ENCODE peak calls at places on chromosomes 4 and X, in nine cellular contexts. T, O, Z, C, L, X, B, E and M are unnamed samples. For H3K36me3, the result is how much of the 10 kb centered on the place peaks cover.

GRCh38 chr4:136664988-136665387 is 867.3 kb downstream of the PCDH18 start:
- DNase-seq in T (no peak), O (no peak), Z (no peak), C (peak), L (no peak), X (no peak), B (peak), E (no peak), M (no peak)

GRCh38 chr4:1488831-1489638 is 82.8 kb upstream of the NKX1-1 start:
- DNase-seq in T (no peak), O (no peak), Z (no peak), C (no peak), L (no peak), X (no peak), B (no peak), E (no peak), M (no peak)

GRCh38 chr4:85028910-85029309 is 62.4 kb upstream of the WDFY3 start:
- DNase-seq in T (no peak), O (no peak), Z (no peak), C (no peak), L (no peak), X (no peak), B (peak), E (no peak), M (peak)

GRCh38 chrX:103910371-103910770 is 52.1 kb upstream of the TMSB15B start:
- DNase-seq in T (no peak), O (no peak), Z (no peak), C (no peak), L (no peak), X (no peak), B (no peak), E (no peak), M (no peak)

GRCh38 chrX:114344756-114345155 is 239.1 kb upstream of the HTR2C start:
- DNase-seq in T (no peak), O (no peak), Z (no peak), C (peak), L (peak), X (no peak), B (peak), E (peak), M (no peak)

GRCh38 chr4:153763404-153763803 is 3.6 kb upstream of the RNF175 start:
- DNase-seq in T (no peak), O (no peak), Z (no peak), C (no peak), L (no peak), X (no peak), B (no peak), E (no peak), M (no peak)

GRCh38 chr4:103718993-103719319 is 829 bp downstream of the TACR3 start:
- DNase-seq in T (no peak), O (peak), Z (no peak), C (no peak), L (no peak), X (no peak), B (no peak), E (no peak), M (peak)

GRCh38 chr4:146132445-146132844 is 43.1 kb upstream of the LSM6 start:
- DNase-seq in T (no peak), O (no peak), Z (no peak), C (no peak), L (no peak), X (no peak), B (no peak), E (peak), M (no peak)

GRCh38 chrX:41634284-41634683 is 54.5 kb upstream of the GPR34 start:
- DNase-seq in T (no peak), O (no peak), Z (peak), C (peak), L (no peak), X (no peak), B (peak), E (no peak), M (no peak)

GRCh38 chr4:151015458-151016344 is 617 bp upstream of the LRBA start:
- DNase-seq in T (peak), O (peak), Z (peak), C (peak), L (peak), X (peak), B (peak), E (peak), M (peak)

GRCh38 chr4:153522800-153523089 is 56.6 kb downstream of the TMEM131L start:
- DNase-seq in T (no peak), O (no peak), Z (no peak), C (no peak), L (no peak), X (peak), B (no peak), E (no peak), M (no peak)

GRCh38 chrX:131607796-131608369 is 64.0 kb downstream of the OR13H1 start:
- DNase-seq in T (no peak), O (no peak), Z (no peak), C (no peak), L (no peak), X (no peak), B (no peak), E (no peak), M (no peak)

GRCh38 chr4:162232349-162232748 is 68.5 kb upstream of the FSTL5 start:
- DNase-seq in T (no peak), O (no peak), Z (no peak), C (no peak), L (no peak), X (no peak), B (no peak), E (no peak), M (no peak)

GRCh38 chr4:4427478-4427870 is 40.6 kb downstream of the NSG1 start:
- DNase-seq in T (no peak), O (no peak), Z (no peak), C (no peak), L (no peak), X (no peak), B (peak), E (peak), M (no peak)

GRCh38 chr4:78288327-78288726 is 231.2 kb downstream of the FRAS1 start:
- DNase-seq in T (no peak), O (no peak), Z (no peak), C (no peak), L (no peak), X (no peak), B (peak), E (no peak), M (no peak)

GRCh38 chr4:13289391-13289790 is 194.7 kb downstream of the RAB28 start:
- DNase-seq in T (no peak), O (no peak), Z (no peak), C (no peak), L (no peak), X (no peak), B (peak), E (peak), M (no peak)

GRCh38 chr4:136355970-136356369 is 1176.3 kb downstream of the PCDH18 start:
- DNase-seq in T (no peak), O (no peak), Z (no peak), C (no peak), L (no peak), X (no peak), B (no peak), E (no peak), M (no peak)

GRCh38 chr4:123528501-123529277 is 132.1 kb downstream of the SPRY1 start:
- DNase-seq in T (no peak), O (no peak), Z (no peak), C (no peak), L (no peak), X (no peak), B (no peak), E (peak), M (no peak)

GRCh38 chr4:48025005-48025404 is 8.4 kb downstream of the NIPAL1 start:
- DNase-seq in T (no peak), O (no peak), Z (no peak), C (no peak), L (no peak), X (no peak), B (peak), E (no peak), M (no peak)

GRCh38 chr4:106978046-106978774 is 57.9 kb downstream of the DKK2 start:
- DNase-seq in T (peak), O (no peak), Z (no peak), C (no peak), L (no peak), X (no peak), B (no peak), E (no peak), M (no peak)

GRCh38 chrX:120585702-120586101 is 18.2 kb upstream of the MCTS1 start:
- DNase-seq in T (no peak), O (no peak), Z (no peak), C (no peak), L (no peak), X (no peak), B (no peak), E (no peak), M (no peak)

GRCh38 chr4:183918696-183919095 is 13.6 kb downstream of the STOX2 start:
- DNase-seq in T (no peak), O (no peak), Z (no peak), C (no peak), L (no peak), X (no peak), B (no peak), E (no peak), M (no peak)

GRCh38 chr4:172270421-172270820 is 457.2 kb downstream of the GALNTL6 start:
- DNase-seq in T (no peak), O (no peak), Z (no peak), C (no peak), L (no peak), X (no peak), B (no peak), E (peak), M (peak)

GRCh38 chrX:153909024-153909979 is 4.8 kb downstream of the AVPR2 start:
- DNase-seq in T (peak), O (no peak), Z (no peak), C (no peak), L (peak), X (no peak), B (no peak), E (no peak), M (peak)

GRCh38 chr4:55356991-55357461 is 11.0 kb downstream of the SRD5A3 start:
- DNase-seq in T (no peak), O (no peak), Z (no peak), C (no peak), L (no peak), X (no peak), B (peak), E (no peak), M (no peak)

GRCh38 chr4:36039031-36039430 is 205.3 kb downstream of the ARAP2 start:
- DNase-seq in T (no peak), O (no peak), Z (no peak), C (no peak), L (no peak), X (no peak), B (no peak), E (no peak), M (no peak)

GRCh38 chr4:177023951-177024350 is 231.2 kb upstream of the VEGFC start:
- DNase-seq in T (no peak), O (no peak), Z (no peak), C (no peak), L (no peak), X (no peak), B (no peak), E (peak), M (no peak)

GRCh38 chr4:107935246-107935645 is 3.9 kb downstream of the CYP2U1 start:
- DNase-seq in T (no peak), O (no peak), Z (no peak), C (no peak), L (no peak), X (no peak), B (no peak), E (no peak), M (no peak)

GRCh38 chrX:1392376-1393130 is 640 bp upstream of the SLC25A6 start:
- DNase-seq in T (peak), O (peak), Z (peak), C (no peak), L (peak), X (no peak), B (peak), E (peak), M (peak)

GRCh38 chr4:79983431-79983830 is 89.6 kb downstream of the ANTXR2 start:
- DNase-seq in T (no peak), O (no peak), Z (no peak), C (peak), L (no peak), X (no peak), B (no peak), E (no peak), M (no peak)

GRCh38 chrX:15142084-15142715 is 127.7 kb downstream of the ASB9 start:
- DNase-seq in T (no peak), O (no peak), Z (no peak), C (no peak), L (no peak), X (no peak), B (peak), E (peak), M (no peak)

GRCh38 chrX:499870-500364 is 113.2 kb upstream of the PPP2R3B start:
- DNase-seq in T (peak), O (no peak), Z (no peak), C (no peak), L (no peak), X (no peak), B (no peak), E (no peak), M (no peak)

GRCh38 chr4:32022071-32022470 is 1301.9 kb downstream of the PCDH7 start:
- DNase-seq in T (no peak), O (no peak), Z (no peak), C (no peak), L (peak), X (no peak), B (peak), E (peak), M (no peak)

GRCh38 chr4:28082686-28083390 is 1222.2 kb downstream of the STIM2 start:
- DNase-seq in T (no peak), O (no peak), Z (no peak), C (no peak), L (no peak), X (no peak), B (no peak), E (peak), M (no peak)

GRCh38 chrX:23515028-23515427 is 152.3 kb upstream of the PRDX4 start:
- DNase-seq in T (no peak), O (no peak), Z (no peak), C (no peak), L (no peak), X (no peak), B (no peak), E (peak), M (no peak)

GRCh38 chr4:100311181-100311580 is 120.9 kb upstream of the DDIT4L start:
- DNase-seq in T (peak), O (no peak), Z (no peak), C (no peak), L (no peak), X (no peak), B (no peak), E (peak), M (no peak)

GRCh38 chrX:21800344-21800770 is 39.1 kb upstream of the MBTPS2 start:
- DNase-seq in T (no peak), O (no peak), Z (peak), C (no peak), L (no peak), X (no peak), B (peak), E (peak), M (no peak)

GRCh38 chr4:56127698-56128097 is 179.0 kb downstream of the CEP135 start:
- DNase-seq in T (no peak), O (no peak), Z (no peak), C (peak), L (no peak), X (no peak), B (peak), E (no peak), M (peak)

DNA sequence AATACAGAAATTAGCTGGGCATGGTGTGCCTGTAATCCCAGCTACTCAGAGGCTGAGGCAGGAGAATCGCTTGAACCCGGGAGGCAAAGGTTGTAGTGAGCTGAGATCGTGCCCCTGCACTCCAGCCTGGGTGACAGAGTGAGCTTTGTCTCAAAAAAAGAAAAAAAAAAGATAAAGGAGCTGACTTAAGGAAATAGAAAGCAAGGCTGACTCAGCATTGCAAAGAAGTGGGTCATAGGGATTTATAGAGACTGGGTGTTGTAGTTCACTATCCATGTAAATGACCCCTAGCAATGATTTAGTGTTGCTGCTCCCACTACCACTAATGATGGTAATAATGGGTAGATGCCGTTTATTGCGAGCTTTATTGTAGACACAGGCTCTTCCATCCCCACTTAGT is 47.6 kb downstream of the ADD1 start:
- DNase-seq in T (no peak), O (no peak), Z (no peak), C (no peak), L (no peak), X (no peak), B (peak), E (no peak), M (no peak)
- H3K36me3 ChIP-seq in T (half or more), O (under half), Z (under half), C (under half), L (under half), X (under half), B (under half), E (under half), M (under half)

GRCh38 chr4:8459867-8460453 is 19.4 kb downstream of the TRMT44 start:
- DNase-seq in T (no peak), O (no peak), Z (no peak), C (no peak), L (no peak), X (no peak), B (no peak), E (no peak), M (no peak)
- H3K36me3 ChIP-seq in T (half or more), O (under half), Z (under half), C (under half), L (half or more), X (under half), B (under half), E (under half), M (under half)

GRCh38 chr4:33709247-33709646 is 2535.1 kb downstream of the ARAP2 start:
- DNase-seq in T (no peak), O (no peak), Z (no peak), C (no peak), L (no peak), X (no peak), B (peak), E (peak), M (no peak)
- H3K36me3 ChIP-seq in T (under half), O (under half), Z (under half), C (under half), L (under half), X (under half), B (under half), E (under half), M (under half)

DNA sequence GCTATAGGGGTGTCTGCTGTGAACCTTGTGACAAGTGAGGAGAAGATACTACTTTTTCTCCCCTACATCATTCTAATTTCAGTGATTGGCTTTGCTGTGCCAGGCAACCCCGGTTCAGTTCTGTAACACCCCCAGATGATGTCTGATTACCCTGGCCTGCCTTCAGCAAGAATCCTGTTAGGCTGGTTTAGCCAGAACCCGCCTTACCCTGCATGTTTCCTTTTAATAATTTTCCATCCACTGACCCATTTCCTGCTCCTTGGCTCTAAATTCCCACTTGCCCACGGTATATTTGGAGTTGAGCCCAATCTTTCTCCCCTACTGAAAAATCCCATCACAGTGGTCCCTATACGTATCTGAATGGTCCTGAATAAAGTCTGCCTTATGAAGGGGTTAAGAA is 46.5 kb upstream of the HPSE start:
- DNase-seq in T (no peak), O (peak), Z (no peak), C (no peak), L (no peak), X (no peak), B (no peak), E (no peak), M (no peak)
- H3K36me3 ChIP-seq in T (under half), O (under half), Z (under half), C (under half), L (under half), X (under half), B (under half), E (under half), M (under half)

DNA sequence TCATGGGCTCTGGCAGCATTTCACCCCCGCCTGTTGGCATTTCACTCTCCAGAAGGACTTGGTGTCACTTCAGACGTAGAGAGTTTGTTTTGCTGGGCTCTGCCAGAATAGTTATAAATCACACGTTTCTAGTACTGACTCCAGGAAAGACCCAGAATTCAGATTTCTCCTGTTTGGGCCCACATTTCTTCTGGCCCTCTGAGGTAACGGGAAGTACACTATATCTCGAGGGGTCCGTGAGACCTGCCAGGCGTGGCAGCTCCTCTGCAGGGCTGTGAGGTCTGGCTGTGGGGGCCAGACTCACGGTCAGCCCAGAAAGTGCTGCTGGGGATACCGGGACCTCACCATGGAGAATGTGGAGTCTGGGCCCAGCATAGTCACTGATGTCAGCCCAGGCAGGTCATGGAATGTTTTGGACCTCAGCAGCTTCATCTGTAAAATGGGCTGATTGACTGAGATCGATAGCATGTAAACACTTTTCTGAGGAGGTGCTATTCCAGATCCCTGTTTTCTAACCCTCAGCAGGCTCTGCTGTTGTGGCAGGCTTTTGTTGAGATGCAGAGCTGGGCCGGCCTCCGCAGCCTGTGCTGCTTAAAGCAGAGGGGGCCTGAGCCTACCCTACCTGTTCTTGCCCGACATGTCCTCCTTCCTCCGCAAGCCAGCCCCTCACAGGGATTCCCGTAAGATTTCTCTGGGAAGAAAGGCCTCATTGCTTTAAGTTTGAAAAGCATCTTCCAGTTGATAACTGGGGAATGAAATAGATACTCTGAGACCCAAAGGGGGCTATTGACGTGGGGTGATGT is 38.5 kb upstream of the HGFAC start:
- DNase-seq in T (no peak), O (no peak), Z (no peak), C (no peak), L (no peak), X (no peak), B (no peak), E (no peak), M (no peak)
- H3K36me3 ChIP-seq in T (under half), O (under half), Z (under half), C (under half), L (under half), X (under half), B (under half), E (under half), M (under half)

DNA sequence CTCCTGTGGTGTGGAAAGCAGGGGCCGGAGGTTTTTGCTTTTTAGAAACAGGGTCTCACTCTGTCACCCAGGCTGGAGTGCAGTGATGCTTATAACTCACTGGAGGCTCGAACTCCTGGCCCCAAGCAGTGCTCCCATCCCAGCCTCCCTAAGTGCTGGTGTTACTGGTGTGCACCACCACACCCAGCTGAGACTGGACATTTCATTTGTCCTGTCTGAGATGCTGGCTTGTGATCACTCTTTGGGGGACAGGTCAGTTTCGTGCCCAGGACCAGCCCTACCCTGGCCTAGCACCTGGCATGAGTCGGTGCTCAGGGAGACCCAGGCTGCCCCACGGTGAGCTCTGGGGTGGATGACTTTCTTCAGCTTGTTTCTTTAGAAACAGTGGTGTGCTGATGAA is 11.3 kb downstream of the PSAPL1 start:
- DNase-seq in T (peak), O (peak), Z (no peak), C (no peak), L (no peak), X (no peak), B (no peak), E (no peak), M (peak)
- H3K36me3 ChIP-seq in T (under half), O (under half), Z (under half), C (under half), L (under half), X (under half), B (under half), E (under half), M (under half)